ENCODE peak calls at places on chromosomes 7 and 10, in nine cellular contexts. C, J, B, I, K, Q, D, L and S are unnamed samples.

GRCh38 chr10:133162910-133163856 is 3.2 kb downstream of the KNDC1 start:
- DNase-seq in C (no peak), J (no peak), B (no peak), I (no peak), K (no peak), Q (no peak), D (no peak), L (no peak), S (no peak)

GRCh38 chr7:131047651-131048304 is 279.9 kb upstream of the MKLN1 start:
- DNase-seq in C (no peak), J (no peak), B (no peak), I (no peak), K (no peak), Q (no peak), D (no peak), L (no peak), S (no peak)

GRCh38 chr7:6106140-6106904 is 75.1 kb downstream of the ANKRD61 start:
- DNase-seq in C (no peak), J (peak), B (peak), I (no peak), K (no peak), Q (peak), D (peak), L (no peak), S (peak)

GRCh38 chr10:5806745-5807144 is 6.5 kb downstream of the GDI2 start:
- DNase-seq in C (no peak), J (no peak), B (no peak), I (no peak), K (no peak), Q (no peak), D (no peak), L (no peak), S (no peak)

GRCh38 chr7:35565927-35566326 is 129.0 kb downstream of the HERPUD2 start:
- DNase-seq in C (no peak), J (no peak), B (no peak), I (no peak), K (peak), Q (no peak), D (peak), L (no peak), S (no peak)

GRCh38 chr10:7035111-7035761 is 375.6 kb downstream of the SFMBT2 start:
- DNase-seq in C (no peak), J (no peak), B (no peak), I (no peak), K (no peak), Q (peak), D (no peak), L (no peak), S (no peak)

GRCh38 chr10:126570631-126571170 is 99.8 kb downstream of the C10orf90 start:
- DNase-seq in C (no peak), J (no peak), B (no peak), I (no peak), K (no peak), Q (no peak), D (no peak), L (no peak), S (no peak)

GRCh38 chr7:50362712-50363282 is 58.3 kb downstream of the IKZF1 start:
- DNase-seq in C (no peak), J (no peak), B (peak), I (no peak), K (no peak), Q (peak), D (no peak), L (peak), S (peak)

GRCh38 chr7:54060643-54061042 is 481.5 kb upstream of the VSTM2A start:
- DNase-seq in C (no peak), J (no peak), B (no peak), I (no peak), K (no peak), Q (no peak), D (no peak), L (no peak), S (no peak)

GRCh38 chr10:35641430-35642015 is 573 bp downstream of the FZD8 start:
- DNase-seq in C (no peak), J (no peak), B (no peak), I (peak), K (no peak), Q (no peak), D (no peak), L (no peak), S (no peak)

GRCh38 chr10:83425306-83425705 is 714.0 kb upstream of the GHITM start:
- DNase-seq in C (no peak), J (no peak), B (no peak), I (no peak), K (no peak), Q (no peak), D (no peak), L (no peak), S (no peak)

GRCh38 chr7:143074141-143074540 is 22.0 kb downstream of the OR6V1 start:
- DNase-seq in C (no peak), J (no peak), B (no peak), I (no peak), K (no peak), Q (no peak), D (no peak), L (no peak), S (no peak)

GRCh38 chr10:119734396-119735332 is 8.8 kb downstream of the INPP5F start:
- DNase-seq in C (no peak), J (no peak), B (no peak), I (no peak), K (no peak), Q (no peak), D (no peak), L (no peak), S (no peak)

GRCh38 chr10:133467286-133467911 is 13.7 kb downstream of the SCART1 start:
- DNase-seq in C (no peak), J (no peak), B (no peak), I (peak), K (no peak), Q (no peak), D (no peak), L (no peak), S (no peak)

GRCh38 chr10:58892039-58892665 is 284.3 kb upstream of the PHYHIPL start:
- DNase-seq in C (no peak), J (no peak), B (no peak), I (no peak), K (no peak), Q (no peak), D (no peak), L (no peak), S (no peak)

GRCh38 chr7:80135306-80136104 is 874 bp downstream of the GNAI1 start:
- DNase-seq in C (no peak), J (no peak), B (peak), I (peak), K (peak), Q (peak), D (peak), L (no peak), S (no peak)

GRCh38 chr7:141344153-141344935 is 206.9 kb upstream of the AGK start:
- DNase-seq in C (no peak), J (no peak), B (no peak), I (no peak), K (no peak), Q (no peak), D (no peak), L (no peak), S (no peak)

GRCh38 chr10:128084364-128084763 is 41.9 kb downstream of the MKI67 start:
- DNase-seq in C (no peak), J (peak), B (no peak), I (no peak), K (no peak), Q (no peak), D (no peak), L (no peak), S (no peak)

GRCh38 chr7:145036592-145037386 is 200.9 kb upstream of the TPK1 start:
- DNase-seq in C (no peak), J (peak), B (peak), I (no peak), K (peak), Q (peak), D (peak), L (no peak), S (peak)

GRCh38 chr7:111518264-111518663 is 44.0 kb downstream of the IMMP2L start:
- DNase-seq in C (no peak), J (no peak), B (no peak), I (no peak), K (no peak), Q (no peak), D (no peak), L (no peak), S (no peak)

GRCh38 chr7:29331163-29331562 is 136.6 kb downstream of the CHN2 start:
- DNase-seq in C (no peak), J (no peak), B (no peak), I (no peak), K (peak), Q (no peak), D (no peak), L (no peak), S (no peak)

GRCh38 chr10:119055472-119055871 is 25.1 kb downstream of the EIF3A start:
- DNase-seq in C (no peak), J (no peak), B (no peak), I (no peak), K (no peak), Q (no peak), D (no peak), L (no peak), S (no peak)

GRCh38 chr10:11539191-11539868 is 72.1 kb downstream of the USP6NL start:
- DNase-seq in C (no peak), J (no peak), B (no peak), I (no peak), K (no peak), Q (peak), D (no peak), L (no peak), S (no peak)

GRCh38 chr10:129055225-129055624 is 411.8 kb upstream of the MGMT start:
- DNase-seq in C (no peak), J (no peak), B (no peak), I (no peak), K (no peak), Q (no peak), D (no peak), L (no peak), S (no peak)

GRCh38 chr7:139004321-139005075 is 23.3 kb upstream of the KIAA1549 start:
- DNase-seq in C (no peak), J (no peak), B (no peak), I (no peak), K (no peak), Q (no peak), D (no peak), L (no peak), S (no peak)